ENCODE peak calls at places on chromosomes 11 and 22, in six cellular contexts. M is OCI-LY7, V is fibroblast of lung, E is H1, G is A549, Q is PC-3. Z is an unnamed sample.

GRCh38 chr11:45157247-45158209 is 11.1 kb downstream of the PRDM11 start:
- DNase-seq in M (no peak), V (no peak), E (no peak), G (no peak), Q (no peak), Z (peak)

GRCh38 chr11:106920899-106921504 is 97.3 kb downstream of the GUCY1A2 start:
- DNase-seq in M (no peak), V (no peak), E (no peak), G (no peak), Q (no peak), Z (no peak)

GRCh38 chr11:45593992-45594391 is 71.4 kb downstream of the CHST1 start:
- DNase-seq in M (peak), V (no peak), E (no peak), G (peak), Q (peak), Z (no peak)

GRCh38 chr11:111819161-111820058 is 52.0 kb downstream of the ALG9 start:
- DNase-seq in M (no peak), V (peak), E (no peak), G (no peak), Q (no peak), Z (peak)

GRCh38 chr22:19480173-19480568 is 451 bp downstream of the CDC45 start:
- DNase-seq in M (peak), V (no peak), E (no peak), G (no peak), Q (no peak), Z (no peak)

GRCh38 chr11:8267831-8268529 is 4.3 kb upstream of the LMO1 start:
- DNase-seq in M (no peak), V (peak), E (peak), G (no peak), Q (no peak), Z (peak)

GRCh38 chr11:126318642-126319373 is 14.9 kb downstream of the DCPS start:
- DNase-seq in M (peak), V (peak), E (no peak), G (no peak), Q (peak), Z (peak)

GRCh38 chr11:113979427-113979826 is 4.5 kb downstream of the HTR3A start:
- DNase-seq in M (no peak), V (no peak), E (no peak), G (no peak), Q (no peak), Z (no peak)

GRCh38 chr11:84720706-84721402 is 906.3 kb downstream of the DLG2 start:
- DNase-seq in M (no peak), V (peak), E (peak), G (no peak), Q (no peak), Z (no peak)

GRCh38 chr11:65546217-65546958 is 11.8 kb downstream of the LTBP3 start:
- DNase-seq in M (peak), V (no peak), E (peak), G (peak), Q (peak), Z (peak)

GRCh38 chr11:62050716-62051115 is 73.1 kb upstream of the INCENP start:
- DNase-seq in M (no peak), V (no peak), E (no peak), G (no peak), Q (peak), Z (no peak)

GRCh38 chr11:19055016-19055415 is 5.5 kb downstream of the MRGPRX2 start:
- DNase-seq in M (no peak), V (peak), E (no peak), G (no peak), Q (peak), Z (peak)

GRCh38 chr11:3683039-3683438 is 11.9 kb upstream of the CHRNA10 start:
- DNase-seq in M (no peak), V (no peak), E (no peak), G (no peak), Q (no peak), Z (no peak)

GRCh38 chr11:65316311-65316978 is 1.8 kb downstream of the CDC42EP2 start:
- DNase-seq in M (no peak), V (peak), E (no peak), G (peak), Q (peak), Z (peak)

GRCh38 chr11:32437406-32438345 is 2.3 kb upstream of the WT1 start:
- DNase-seq in M (no peak), V (no peak), E (peak), G (no peak), Q (no peak), Z (no peak)

GRCh38 chr11:16216831-16217230 is 139.5 kb downstream of the SOX6 start:
- DNase-seq in M (no peak), V (no peak), E (no peak), G (no peak), Q (no peak), Z (no peak)

GRCh38 chr11:84316866-84317560 is 1030.8 kb upstream of the CCDC90B start:
- DNase-seq in M (no peak), V (peak), E (no peak), G (no peak), Q (peak), Z (no peak)

GRCh38 chr11:88404932-88405710 is 67.6 kb upstream of the CTSC start:
- DNase-seq in M (no peak), V (no peak), E (no peak), G (no peak), Q (no peak), Z (no peak)

GRCh38 chr11:121716060-121716459 is 263.3 kb upstream of the SORL1-AS1 start:
- DNase-seq in M (no peak), V (peak), E (no peak), G (no peak), Q (no peak), Z (no peak)

GRCh38 chr22:26430600-26430999 is 1.5 kb downstream of the ASPHD2 start:
- DNase-seq in M (no peak), V (no peak), E (no peak), G (no peak), Q (no peak), Z (no peak)

GRCh38 chr22:27630754-27631153 is 170.8 kb downstream of the MN1 start:
- DNase-seq in M (no peak), V (no peak), E (peak), G (no peak), Q (no peak), Z (peak)

GRCh38 chr11:122394326-122394725 is 261.2 kb upstream of the UBASH3B start:
- DNase-seq in M (no peak), V (no peak), E (no peak), G (no peak), Q (no peak), Z (no peak)

GRCh38 chr11:2100361-2101170 is 38.6 kb downstream of the IGF2 start:
- DNase-seq in M (no peak), V (no peak), E (no peak), G (no peak), Q (no peak), Z (peak)

GRCh38 chr11:61512435-61512834 is 3.9 kb downstream of the LRRC10B start:
- DNase-seq in M (no peak), V (no peak), E (no peak), G (no peak), Q (no peak), Z (no peak)

GRCh38 chr11:48012051-48012391 is 31.7 kb downstream of the PTPRJ start:
- DNase-seq in M (no peak), V (no peak), E (no peak), G (no peak), Q (no peak), Z (no peak)

GRCh38 chr22:23258826-23259170 is 78.5 kb downstream of the BCR start:
- DNase-seq in M (no peak), V (no peak), E (no peak), G (no peak), Q (no peak), Z (no peak)

GRCh38 chr22:49470741-49471134 is 356.9 kb downstream of the BRD1 start:
- DNase-seq in M (no peak), V (no peak), E (no peak), G (no peak), Q (no peak), Z (no peak)
- TF ChIP-seq CTCF in M (no peak), V (no peak), E (no peak), G (no peak), Q (no peak), Z (no peak)

GRCh38 chr22:50270302-50271010 is at the start of gene MAPK11:
- DNase-seq in M (peak), V (peak), E (peak), G (peak), Q (peak), Z (peak)

GRCh38 chr22:50269573-50270301 is 443 bp downstream of the MAPK11 start:
- DNase-seq in M (peak), V (peak), E (no peak), G (no peak), Q (peak), Z (peak)

GRCh38 chr22:50271011-50271394 is 823 bp upstream of the MAPK11 start:
- DNase-seq in M (no peak), V (no peak), E (no peak), G (no peak), Q (no peak), Z (no peak)

GRCh38 chr22:50272103-50272782 is 2.1 kb upstream of the MAPK11 start:
- DNase-seq in M (no peak), V (peak), E (peak), G (no peak), Q (no peak), Z (no peak)

DNA sequence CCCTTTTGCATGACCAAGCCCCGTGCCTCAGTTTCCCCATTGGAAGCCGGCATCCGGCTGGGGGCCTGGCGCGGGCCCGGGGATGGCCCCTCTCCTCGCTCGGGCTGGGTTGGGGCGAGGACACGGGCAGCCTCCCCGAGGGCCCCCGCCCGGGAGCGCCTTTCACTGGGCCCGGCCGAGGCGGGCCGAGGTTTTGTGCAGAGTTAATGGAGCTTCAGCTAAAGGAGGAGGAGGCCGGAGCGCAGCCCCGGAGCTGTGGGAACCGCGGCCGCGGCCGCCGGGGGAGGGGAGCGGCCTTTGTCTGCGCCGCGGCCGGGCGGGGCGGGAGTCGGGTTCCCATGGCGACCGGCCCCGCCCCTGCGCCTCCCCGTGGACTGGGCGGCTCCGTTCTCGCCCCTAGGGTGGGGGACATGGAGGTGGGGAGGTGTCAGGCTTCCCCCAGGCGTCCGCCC is 1.4 kb upstream of the MAPK11 start:
- DNase-seq in M (peak), V (peak), E (peak), G (peak), Q (peak), Z (peak)
- H3K4me3 ChIP-seq in M (peak), V (no peak), E (no peak), G (peak), Q (peak), Z (peak)

DNA sequence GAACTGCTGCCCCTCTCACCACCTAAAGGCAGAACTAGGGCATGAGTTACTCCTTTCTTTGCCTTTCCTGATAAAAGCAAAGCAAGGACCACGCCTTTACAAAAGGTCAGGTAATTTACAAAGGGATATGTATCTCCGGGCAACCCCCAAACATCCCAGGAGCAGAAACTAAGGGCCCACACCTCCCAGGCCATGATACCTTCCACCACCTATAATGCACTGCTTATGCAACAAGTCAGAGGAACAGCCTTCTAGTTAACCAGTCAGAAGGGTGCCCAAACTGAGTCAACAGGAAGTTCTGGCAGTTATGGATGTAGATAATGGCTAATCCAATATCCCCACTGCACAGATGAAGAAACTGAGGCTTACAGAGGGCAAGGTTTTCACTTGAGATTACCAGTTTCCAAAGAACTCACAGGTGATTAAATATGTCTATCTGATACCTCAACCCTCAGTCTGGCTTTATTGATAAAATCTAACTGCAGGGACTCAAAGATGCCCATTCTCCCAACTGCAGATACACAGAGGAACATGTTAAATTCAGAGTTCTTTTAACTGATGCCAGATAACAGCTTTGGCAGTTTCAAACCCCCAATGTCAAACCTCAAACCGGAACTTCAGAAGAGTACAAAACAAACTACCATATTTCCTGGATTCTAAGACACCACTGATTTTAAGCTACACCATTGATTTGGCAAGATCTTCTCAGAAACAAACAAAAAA is 16.8 kb upstream of the CASTOR1 start:
- DNase-seq in M (peak), V (no peak), E (no peak), G (no peak), Q (no peak), Z (no peak)
- H3K4me2 ChIP-seq in M (peak), V (no peak), E (no peak), G (no peak), Q (peak), Z (no peak)

GRCh38 chr11:87265915-87266314 is 228.2 kb downstream of the TMEM135 start:
- DNase-seq in M (no peak), V (peak), E (no peak), G (no peak), Q (no peak), Z (no peak)
- TF ChIP-seq CTCF in M (no peak), V (no peak), E (no peak), G (no peak), Q (no peak), Z (no peak)

GRCh38 chr11:33651555-33651954 is 49.1 kb downstream of the C11orf91 start:
- DNase-seq in M (no peak), V (no peak), E (no peak), G (no peak), Q (no peak), Z (no peak)

GRCh38 chr11:33652930-33653329 is 47.7 kb downstream of the C11orf91 start:
- DNase-seq in M (no peak), V (no peak), E (no peak), G (no peak), Q (no peak), Z (no peak)

GRCh38 chr11:33652001-33652400 is 48.6 kb downstream of the C11orf91 start:
- DNase-seq in M (no peak), V (peak), E (no peak), G (no peak), Q (no peak), Z (no peak)

GRCh38 chr11:33654594-33654993 is 46.0 kb downstream of the C11orf91 start:
- DNase-seq in M (no peak), V (no peak), E (no peak), G (no peak), Q (no peak), Z (no peak)

GRCh38 chr11:33652407-33652806 is 48.2 kb downstream of the C11orf91 start:
- DNase-seq in M (no peak), V (peak), E (no peak), G (no peak), Q (no peak), Z (no peak)
- H3K4me3 ChIP-seq in M (no peak), V (no peak), E (no peak), G (no peak), Q (no peak), Z (no peak)

DNA sequence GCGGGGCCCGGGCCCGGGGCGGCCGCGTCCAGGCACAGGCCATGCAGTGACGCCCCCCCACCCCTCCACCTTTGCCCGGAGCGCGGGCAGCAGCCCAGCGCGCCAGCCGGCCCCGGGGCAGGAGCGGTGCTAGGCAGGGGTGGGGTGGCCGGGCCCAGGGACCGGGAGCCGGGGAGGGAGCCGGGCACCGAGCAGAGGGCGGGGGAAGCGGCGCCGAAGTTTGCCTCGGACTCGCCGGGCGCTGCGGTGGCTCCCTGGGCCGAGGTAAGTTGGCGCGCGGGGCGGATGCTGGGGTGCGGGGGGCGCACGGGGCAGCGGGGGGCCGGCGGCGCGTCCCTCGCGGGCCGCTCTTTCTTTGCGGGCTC is 332 bp downstream of the TEAD1 start:
- DNase-seq in M (peak), V (no peak), E (no peak), G (no peak), Q (no peak), Z (peak)
- H3K4me2 ChIP-seq in M (no peak), V (no peak), E (peak), G (peak), Q (peak), Z (no peak)

GRCh38 chr11:128777369-128778011 is 83.6 kb downstream of the FLI1 start:
- DNase-seq in M (no peak), V (no peak), E (peak), G (no peak), Q (no peak), Z (no peak)

GRCh38 chr11:128774593-128774992 is 80.7 kb downstream of the FLI1 start:
- DNase-seq in M (no peak), V (no peak), E (no peak), G (no peak), Q (no peak), Z (no peak)

GRCh38 chr11:128775513-128775912 is 81.6 kb downstream of the FLI1 start:
- DNase-seq in M (no peak), V (peak), E (no peak), G (no peak), Q (no peak), Z (peak)

GRCh38 chr11:128776088-128776433 is 82.2 kb downstream of the FLI1 start:
- DNase-seq in M (no peak), V (no peak), E (no peak), G (no peak), Q (no peak), Z (peak)

GRCh38 chr11:128776434-128777284 is 82.8 kb downstream of the FLI1 start:
- DNase-seq in M (peak), V (peak), E (peak), G (peak), Q (peak), Z (peak)
- TF ChIP-seq CTCF in M (peak), V (peak), E (peak), G (peak), Q (peak), Z (peak)

GRCh38 chr22:38982008-38982927 is at the start of gene APOBEC3B:
- DNase-seq in M (peak), V (peak), E (no peak), G (peak), Q (peak), Z (peak)
- H3K4me3 ChIP-seq in M (no peak), V (peak), E (no peak), G (peak), Q (peak), Z (peak)

GRCh38 chr11:117572671-117573070 is 224.3 kb downstream of the DSCAML1 start:
- DNase-seq in M (no peak), V (no peak), E (no peak), G (no peak), Q (no peak), Z (no peak)
- H3K4me2 ChIP-seq in M (no peak), V (no peak), E (no peak), G (no peak), Q (no peak), Z (no peak)

DNA sequence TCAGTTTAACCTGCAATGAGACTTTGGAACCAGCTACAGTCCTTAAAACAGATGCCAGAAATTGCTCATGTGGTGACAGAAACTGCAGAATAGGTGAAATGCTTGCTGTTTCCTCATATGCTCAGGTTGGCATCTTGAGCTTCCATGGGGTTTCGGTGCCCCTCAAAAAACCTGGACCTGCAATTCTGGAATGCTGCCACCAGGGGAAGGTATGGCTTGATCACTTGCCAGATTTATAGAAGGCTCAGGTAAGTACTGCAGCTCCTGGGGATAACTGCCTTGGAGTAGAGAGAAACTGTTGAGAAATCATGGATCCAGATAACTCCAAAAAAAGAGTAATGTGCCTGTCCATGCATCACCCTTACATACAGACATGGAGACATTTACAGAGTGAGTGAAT is 113.0 kb downstream of the CTTN start:
- DNase-seq in M (no peak), V (no peak), E (no peak), G (no peak), Q (peak), Z (no peak)
- TF ChIP-seq CTCF in M (peak), V (no peak), E (peak), G (no peak), Q (peak), Z (no peak)

Z was measured in osteoblast.